ENCODE peak calls at places on chromosomes 13 and 19, in four cellular contexts. I, E, T and L are unnamed samples.

GRCh38 chr19:28199323-28199722 is 1013.6 kb downstream of the UQCRFS1 start:
- DNase-seq in I (no peak), E (no peak), T (no peak), L (no peak)

GRCh38 chr13:30862707-30863106 is 43.4 kb upstream of the MEDAG start:
- DNase-seq in I (no peak), E (no peak), T (no peak), L (no peak)

GRCh38 chr13:91531646-91532045 is 133.2 kb downstream of the GPC5 start:
- DNase-seq in I (no peak), E (no peak), T (no peak), L (no peak)

GRCh38 chr13:60165391-60166099 is 1.8 kb upstream of the DIAPH3 start:
- DNase-seq in I (no peak), E (no peak), T (no peak), L (no peak)

GRCh38 chr19:36152061-36152885 is at the start of gene COX7A1:
- DNase-seq in I (no peak), E (no peak), T (peak; percentile 26), L (no peak)

GRCh38 chr13:75279834-75280369 is 202.1 kb downstream of the TBC1D4 start:
- DNase-seq in I (no peak), E (peak; percentile 45), T (no peak), L (no peak)

GRCh38 chr19:57720878-57721277 is 6.5 kb downstream of the ZNF671 start:
- DNase-seq in I (no peak), E (no peak), T (no peak), L (no peak)

GRCh38 chr13:74227476-74228158 is 93.4 kb upstream of the KLF12 start:
- DNase-seq in I (no peak), E (peak; percentile 66), T (no peak), L (no peak)

GRCh38 chr13:63408227-63409202 is 1992.9 kb upstream of the PCDH20 start:
- DNase-seq in I (no peak), E (no peak), T (no peak), L (no peak)

GRCh38 chr19:29714953-29715694 is at the start of gene C19orf12:
- DNase-seq in I (no peak), E (peak; percentile 18), T (peak; percentile 86), L (no peak)

GRCh38 chr19:48396010-48396870 is 2.8 kb downstream of the GRIN2D start:
- DNase-seq in I (no peak), E (no peak), T (no peak), L (no peak)

GRCh38 chr19:21693399-21693798 is 74.0 kb downstream of the ZNF100 start:
- DNase-seq in I (no peak), E (no peak), T (no peak), L (no peak)

GRCh38 chr13:30792257-30793000 is 57.1 kb downstream of the ALOX5AP start:
- DNase-seq in I (peak; percentile 47), E (peak; percentile 61), T (no peak), L (no peak)

GRCh38 chr13:44300895-44301638 is 72.6 kb upstream of the SERP2 start:
- DNase-seq in I (peak; percentile 36), E (no peak), T (no peak), L (no peak)

GRCh38 chr19:16588089-16588823 is 16.0 kb upstream of the SLC35E1 start:
- DNase-seq in I (no peak), E (no peak), T (peak; percentile 59), L (no peak)
- TF ChIP-seq POLR2AphosphoS5 in I (no peak), E (no peak), T (no peak), L (no peak)

DNA sequence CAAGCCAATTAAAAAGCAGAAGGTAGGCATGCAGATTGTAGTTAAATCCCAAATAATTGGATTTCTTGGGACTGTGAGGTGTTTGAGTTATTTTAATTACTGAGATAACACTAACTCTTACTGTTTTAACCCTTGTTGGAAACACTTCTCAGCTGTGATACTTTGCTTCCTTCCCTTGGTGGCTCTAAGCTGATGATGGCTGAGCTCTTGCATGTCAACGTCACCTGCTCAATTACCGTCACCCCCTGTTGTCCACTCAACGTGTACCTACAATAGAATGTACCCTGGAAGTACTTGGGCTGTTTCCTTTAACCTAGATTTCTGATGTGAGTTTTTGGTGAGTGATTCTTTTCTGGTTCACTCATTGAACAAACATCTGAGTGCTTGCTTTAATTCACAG is 303.4 kb downstream of the SLC7A1 start:
- DNase-seq in I (no peak), E (no peak), T (no peak), L (no peak)
- TF ChIP-seq TCF7L2 in I (no peak), E (no peak), T (no peak), L (no peak)

GRCh38 chr13:111620586-111620985 is 300.1 kb downstream of the TEX29 start:
- DNase-seq in I (no peak), E (no peak), T (no peak), L (no peak)

GRCh38 chr13:111612918-111613317 is 292.5 kb downstream of the TEX29 start:
- DNase-seq in I (no peak), E (no peak), T (no peak), L (no peak)

GRCh38 chr13:111614009-111614408 is 293.6 kb downstream of the TEX29 start:
- DNase-seq in I (no peak), E (no peak), T (no peak), L (no peak)

GRCh38 chr13:111614613-111615012 is 294.2 kb downstream of the TEX29 start:
- DNase-seq in I (no peak), E (no peak), T (no peak), L (no peak)

GRCh38 chr13:111616203-111616602 is 295.8 kb downstream of the TEX29 start:
- DNase-seq in I (no peak), E (no peak), T (no peak), L (no peak)
- TF ChIP-seq REST in I (no peak), E (no peak), T (no peak), L (no peak)

DNA sequence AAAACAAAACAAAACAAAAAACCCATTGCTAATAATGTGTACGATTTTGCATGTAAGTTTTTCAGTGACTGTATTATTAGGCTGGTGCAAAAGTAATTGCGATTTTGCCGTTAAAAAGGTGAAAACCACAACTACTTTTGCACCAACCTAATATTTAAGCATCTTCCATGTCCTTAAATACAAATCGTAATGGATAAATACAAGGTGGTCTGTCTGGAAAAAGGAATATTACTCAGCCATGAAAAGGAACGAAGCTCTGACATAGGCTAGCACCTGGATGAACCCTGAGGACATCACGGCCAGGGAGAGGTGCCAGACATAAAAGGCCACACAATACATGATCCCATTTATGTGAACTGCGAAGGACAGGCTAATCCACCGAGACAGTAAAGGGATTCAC is 33.2 kb downstream of the GADD45B start:
- DNase-seq in I (no peak), E (no peak), T (no peak), L (no peak)
- TF ChIP-seq POLR2AphosphoS5 in I (no peak), E (no peak), T (no peak), L (no peak)

DNA sequence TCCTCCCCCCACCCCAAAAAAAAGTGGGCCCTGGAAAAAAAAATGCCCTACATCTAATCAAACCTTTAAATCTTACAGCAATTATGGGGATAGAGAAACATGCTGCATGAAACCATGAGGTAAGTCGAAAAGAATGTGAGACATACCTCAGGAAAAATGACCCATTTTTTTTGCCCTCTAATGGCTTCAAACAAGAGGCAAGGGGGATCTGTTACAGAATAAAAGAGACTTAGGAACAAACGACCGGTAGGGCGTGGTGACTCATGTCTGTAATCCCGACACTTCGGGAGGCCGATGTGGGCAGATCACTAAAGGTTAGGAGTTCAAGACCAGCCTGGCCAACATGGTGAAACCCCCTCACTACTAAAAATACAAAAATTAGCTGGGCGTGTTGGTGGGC is 8.4 kb downstream of the RGL3 start:
- DNase-seq in I (no peak), E (no peak), T (no peak), L (no peak)
- TF ChIP-seq TCF7L2 in I (no peak), E (no peak), T (no peak), L (no peak)

GRCh38 chr19:6045108-6045507 is 65.2 kb downstream of the RFX2 start:
- DNase-seq in I (no peak), E (no peak), T (no peak), L (no peak)
- TF ChIP-seq REST in I (no peak), E (peak; percentile 68), T (no peak), L (no peak)

DNA sequence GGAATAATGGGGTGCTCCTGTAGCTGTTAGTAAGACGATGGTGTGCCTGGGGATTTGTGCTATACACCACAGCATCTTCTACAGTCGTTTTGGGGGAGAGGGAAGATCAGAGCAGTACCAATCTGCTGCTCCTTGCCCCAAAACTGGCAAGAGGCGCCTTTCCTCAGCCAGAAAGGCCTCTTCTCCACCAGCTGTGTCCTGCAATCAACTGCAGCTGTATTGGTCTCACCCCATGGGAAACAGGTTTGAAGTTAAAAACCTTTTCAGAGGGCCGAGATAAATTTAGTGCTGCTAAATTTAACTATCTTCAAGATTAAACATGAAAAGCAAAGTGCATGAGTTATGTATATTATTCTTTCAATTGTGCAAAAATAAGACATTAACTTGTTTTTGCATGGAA is 1.2 kb upstream of the RNASEH2B start:
- DNase-seq in I (no peak), E (no peak), T (no peak), L (no peak)
- TF ChIP-seq POLR2AphosphoS5 in I (no peak), E (no peak), T (no peak), L (no peak)

DNA sequence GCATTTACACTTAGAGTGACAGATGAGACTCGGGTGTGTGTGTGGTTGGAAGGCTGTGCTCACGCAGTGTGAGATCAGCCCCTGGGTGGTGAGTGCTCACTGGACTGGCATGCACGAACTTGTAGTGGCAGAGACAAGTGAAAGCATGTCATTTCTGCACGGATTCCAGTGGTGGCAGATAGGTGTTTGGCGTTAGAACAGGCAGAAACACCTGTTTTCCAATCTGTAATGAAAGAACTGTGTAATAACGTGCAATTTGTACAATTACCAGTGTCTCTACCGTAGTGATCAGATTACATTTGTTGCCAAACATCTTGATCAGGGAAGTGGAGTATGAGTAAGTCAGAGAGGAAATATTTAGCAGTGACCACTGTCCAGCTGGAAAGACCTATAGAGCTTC is 8.2 kb downstream of the LAMP1 start:
- DNase-seq in I (no peak), E (no peak), T (no peak), L (no peak)
- TF ChIP-seq TCF7L2 in I (no peak), E (no peak), T (no peak), L (no peak)